ENCODE peak calls at places on chromosome 14, in seven cellular contexts. P is lung, L is cardiac muscle cell, W is MM.1S, H is A549, V is psoas muscle, Q is stomach. A is an unnamed sample.
A peak's percentile ranks its signal among the peaks of the same experiment; 100 is the strongest.

GRCh38 chr14:96160913-96161310 is 43.7 kb upstream of the BDKRB2 start:
- DNase-seq in V (no peak), W (no peak), P (no peak), L (no peak), H (no peak), Q (peak; percentile 9), A (no peak)

GRCh38 chr14:59354666-59355065 is 110.5 kb downstream of the GPR135 start:
- DNase-seq in W (no peak), V (no peak), P (no peak), Q (no peak), L (peak; percentile 51), H (no peak), A (peak; percentile 96)

GRCh38 chr14:94142836-94143235 is 13.4 kb upstream of the IFI27L2 start:
- DNase-seq in V (no peak), P (no peak), L (no peak), W (no peak), Q (no peak), H (no peak), A (no peak)

GRCh38 chr14:66405158-66405557 is 81.0 kb upstream of the CCDC196 start:
- DNase-seq in V (no peak), Q (no peak), L (peak; percentile 67), W (no peak), H (no peak), P (no peak), A (no peak)

GRCh38 chr14:34012978-34013713 is 62.3 kb upstream of the EGLN3 start:
- DNase-seq in W (no peak), P (no peak), Q (no peak), L (no peak), H (no peak), V (no peak), A (no peak)

GRCh38 chr14:101187816-101188570 is 284.5 kb upstream of the RTL1 start:
- DNase-seq in W (no peak), H (no peak), V (no peak), P (peak; percentile 24), Q (peak; percentile 11), L (no peak), A (no peak)

GRCh38 chr14:91185721-91186120 is 58.8 kb downstream of the GPR68 start:
- DNase-seq in V (no peak), P (no peak), H (no peak), L (no peak), Q (no peak), W (no peak), A (no peak)

GRCh38 chr14:55427439-55427838 is 13.0 kb downstream of the TBPL2 start:
- DNase-seq in P (no peak), H (no peak), W (no peak), L (no peak), V (no peak), Q (no peak), A (peak; percentile 80)

GRCh38 chr14:86858043-86858442 is 1134.9 kb downstream of the GALC start:
- DNase-seq in H (no peak), Q (no peak), V (no peak), W (no peak), P (no peak), L (peak; percentile 57), A (no peak)

GRCh38 chr14:91129261-91129660 is 15.4 kb downstream of the DGLUCY start:
- DNase-seq in Q (no peak), H (no peak), V (no peak), P (no peak), L (no peak), W (no peak), A (no peak)

GRCh38 chr14:69017706-69018105 is 38.6 kb upstream of the ACTN1 start:
- DNase-seq in P (no peak), L (no peak), V (no peak), Q (no peak), H (no peak), W (no peak), A (no peak)

GRCh38 chr14:69012251-69012953 is 33.3 kb upstream of the ACTN1 start:
- DNase-seq in V (no peak), W (no peak), P (no peak), L (peak; percentile 60), H (no peak), Q (no peak), A (no peak)

GRCh38 chr14:69010632-69011031 is 31.5 kb upstream of the ACTN1 start:
- DNase-seq in H (peak; percentile 31), P (no peak), W (no peak), V (no peak), L (no peak), Q (no peak), A (peak; percentile 14)

GRCh38 chr14:69014829-69015259 is 35.7 kb upstream of the ACTN1 start:
- DNase-seq in L (no peak), Q (no peak), P (no peak), V (no peak), H (no peak), W (no peak), A (no peak)

DNA sequence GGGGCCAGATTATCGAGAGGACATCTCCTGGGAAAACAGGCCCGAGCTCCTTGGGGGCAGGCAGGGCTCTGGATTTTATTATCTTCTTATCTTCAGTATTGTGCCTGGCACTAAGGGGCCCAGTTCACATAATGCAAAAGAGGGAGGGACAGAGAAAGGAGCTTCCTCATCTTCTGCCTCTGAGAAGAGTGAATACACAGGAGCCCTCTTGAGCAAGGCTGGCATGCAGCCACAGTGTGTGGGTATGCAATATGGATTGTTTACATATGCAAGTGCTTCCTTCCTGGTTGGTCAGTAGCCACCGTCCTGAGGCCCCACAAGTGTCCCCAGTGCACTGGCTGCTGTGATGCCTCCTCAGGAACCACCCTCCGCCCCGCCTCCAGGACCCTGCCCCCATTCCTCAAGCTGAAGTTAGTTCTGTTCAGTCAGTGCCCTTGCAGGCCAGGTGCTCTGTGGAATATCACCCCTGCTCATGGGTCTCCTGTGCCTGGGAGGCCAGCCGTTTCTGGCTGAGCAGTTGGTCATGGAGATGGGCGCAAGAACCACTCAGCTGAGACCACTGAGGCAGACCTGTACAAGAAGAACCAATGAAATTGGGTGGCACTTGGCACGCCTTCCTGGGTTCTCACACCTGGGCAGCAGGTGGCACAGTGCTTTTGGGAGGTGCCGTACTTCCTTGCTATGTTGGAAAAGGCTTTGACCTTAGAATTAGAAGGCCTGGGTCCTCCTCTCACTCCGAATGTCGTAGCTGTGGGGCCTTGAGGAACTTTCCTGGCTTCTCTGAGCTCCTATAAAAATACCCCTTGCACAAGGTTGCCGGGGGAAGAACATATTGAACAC is 35.1 kb upstream of the ACTN1 start:
- DNase-seq in V (peak; percentile 33), Q (peak; percentile 83), H (peak; percentile 86), W (no peak), P (peak; percentile 88), L (peak; percentile 72), A (no peak)
- H3K27ac ChIP-seq in V (no peak overlapping the region), Q (no peak overlapping the region), H (peak overlapping the region; percentile 78), W (no peak overlapping the region), P (peak overlapping the region; percentile 76), L (peak overlapping the region; percentile 45), A (no peak overlapping the region)

DNA sequence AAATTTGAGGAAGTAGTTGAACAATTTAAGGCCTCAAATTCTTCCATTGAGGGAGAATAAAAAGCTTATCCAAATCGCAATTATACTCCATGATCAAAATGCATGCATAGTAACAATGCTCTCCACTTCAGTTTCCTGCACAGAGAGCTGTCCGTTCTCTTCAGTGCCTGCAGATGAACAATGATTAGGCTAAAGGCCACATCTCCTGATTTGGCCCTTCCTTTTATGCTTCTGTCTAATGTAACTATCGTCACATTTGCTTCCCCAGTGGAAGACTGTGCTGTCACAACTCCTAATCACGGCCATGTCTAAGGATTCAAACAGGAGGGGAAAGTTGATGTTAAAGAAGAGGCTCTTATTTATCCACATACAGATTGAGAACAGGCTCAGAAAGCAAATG is 113.6 kb upstream of the NPAS3 start:
- DNase-seq in V (no peak), H (no peak), W (no peak), P (no peak), Q (no peak), L (no peak), A (no peak)
- H3K4me1 ChIP-seq in V (peaks cover 29% of the 10 kb centered on the region), H (no peaks in the 10 kb centered on the region), W (no peaks in the 10 kb centered on the region), P (no peaks in the 10 kb centered on the region), Q (no peaks in the 10 kb centered on the region), L (peaks cover 13% of the 10 kb centered on the region), A (peaks cover 9% of the 10 kb centered on the region)

GRCh38 chr14:32513571-32514009 is 184.5 kb downstream of the AKAP6 start:
- DNase-seq in W (peak; percentile 7), L (peak; percentile 33), V (no peak), H (no peak), P (no peak), Q (no peak), A (no peak)
- TF ChIP-seq CTCF in W (peak; percentile 30), L (peak; percentile 41), V (peak; percentile 54), H (peak; percentile 49), P (no peak), Q (no peak), A (peak; percentile 73)

GRCh38 chr14:31951638-31951964 is 125.5 kb upstream of the ARHGAP5 start:
- DNase-seq in H (no peak), Q (no peak), L (no peak), W (no peak), V (no peak), P (no peak), A (no peak)

GRCh38 chr14:31950331-31950730 is 126.8 kb upstream of the ARHGAP5 start:
- DNase-seq in V (no peak), P (no peak), H (no peak), W (no peak), L (no peak), Q (no peak), A (no peak)

GRCh38 chr14:31950760-31951637 is 126.1 kb upstream of the ARHGAP5 start:
- DNase-seq in P (no peak), Q (peak; percentile 64), H (peak; percentile 89), W (no peak), V (peak; percentile 54), L (peak; percentile 70), A (no peak)

GRCh38 chr14:31947680-31948580 is 129.2 kb upstream of the ARHGAP5 start:
- DNase-seq in V (no peak), W (no peak), H (no peak), P (no peak), L (no peak), Q (no peak), A (peak; percentile 50)

GRCh38 chr14:31949709-31950108 is 127.4 kb upstream of the ARHGAP5 start:
- DNase-seq in V (no peak), P (no peak), Q (no peak), W (no peak), H (peak; percentile 79), L (no peak), A (no peak)
- H3K27ac ChIP-seq in V (no peak overlapping the region), P (no peak overlapping the region), Q (no peak overlapping the region), W (no peak overlapping the region), H (peak overlapping the region; percentile 82), L (no peak overlapping the region), A (peak overlapping the region; percentile 69)

A was measured in foreskin keratinocyte.